ENCODE peak calls at places on chromosomes 13 and 19, in ten cellular contexts. One of them, this sample, is unnamed.

GRCh38 chr19:18340237-18340989 is at the start of gene PGPEP1:
- DNase-seq in kidney: peak; percentile 86
- DNase-seq in CD8-positive, alpha-beta memory T cell: peak; percentile 50
- DNase-seq in PC-3: peak; percentile 67
- DNase-seq in adrenal gland: peak; percentile 67
- DNase-seq in tibial nerve: peak; percentile 40
- DNase-seq in lower lobe of right lung: peak; percentile 85
- DNase-seq in uterus: peak; percentile 52
- DNase-seq in cardiac muscle cell: peak; percentile 77
- DNase-seq in stomach: peak; percentile 80
- DNase-seq in this sample: peak; percentile 75

GRCh38 chr13:95858286-95859075 is 181.5 kb downstream of the DNAJC3 start:
- DNase-seq in kidney: no peak
- DNase-seq in CD8-positive, alpha-beta memory T cell: no peak
- DNase-seq in PC-3: peak; percentile 7
- DNase-seq in adrenal gland: no peak
- DNase-seq in tibial nerve: no peak
- DNase-seq in lower lobe of right lung: no peak
- DNase-seq in uterus: no peak
- DNase-seq in cardiac muscle cell: no peak
- DNase-seq in stomach: no peak
- DNase-seq in this sample: no peak

GRCh38 chr13:60016229-60016628 is 147.5 kb downstream of the DIAPH3 start:
- DNase-seq in kidney: no peak
- DNase-seq in CD8-positive, alpha-beta memory T cell: no peak
- DNase-seq in PC-3: no peak
- DNase-seq in adrenal gland: no peak
- DNase-seq in tibial nerve: no peak
- DNase-seq in lower lobe of right lung: no peak
- DNase-seq in uterus: no peak
- DNase-seq in cardiac muscle cell: no peak
- DNase-seq in stomach: no peak
- DNase-seq in this sample: no peak

GRCh38 chr13:25440081-25440480 is 68.3 kb downstream of the ATP8A2 start:
- DNase-seq in kidney: no peak
- DNase-seq in CD8-positive, alpha-beta memory T cell: no peak
- DNase-seq in PC-3: no peak
- DNase-seq in adrenal gland: no peak
- DNase-seq in tibial nerve: no peak
- DNase-seq in lower lobe of right lung: no peak
- DNase-seq in uterus: no peak
- DNase-seq in cardiac muscle cell: no peak
- DNase-seq in stomach: no peak
- DNase-seq in this sample: no peak

GRCh38 chr13:42992585-42993122 is 613 bp upstream of the EPSTI1 start:
- DNase-seq in kidney: no peak
- DNase-seq in CD8-positive, alpha-beta memory T cell: no peak
- DNase-seq in PC-3: no peak
- DNase-seq in adrenal gland: no peak
- DNase-seq in tibial nerve: no peak
- DNase-seq in lower lobe of right lung: no peak
- DNase-seq in uterus: no peak
- DNase-seq in cardiac muscle cell: no peak
- DNase-seq in stomach: no peak
- DNase-seq in this sample: no peak

GRCh38 chr13:98834254-98834960 is 81.9 kb upstream of the SLC15A1 start:
- DNase-seq in kidney: no peak
- DNase-seq in CD8-positive, alpha-beta memory T cell: no peak
- DNase-seq in PC-3: no peak
- DNase-seq in adrenal gland: no peak
- DNase-seq in tibial nerve: no peak
- DNase-seq in lower lobe of right lung: no peak
- DNase-seq in uterus: no peak
- DNase-seq in cardiac muscle cell: no peak
- DNase-seq in stomach: no peak
- DNase-seq in this sample: no peak

GRCh38 chr19:18657590-18658365 is 20.9 kb downstream of the KLHL26 start:
- DNase-seq in kidney: peak; percentile 88
- DNase-seq in CD8-positive, alpha-beta memory T cell: no peak
- DNase-seq in PC-3: no peak
- DNase-seq in adrenal gland: peak; percentile 51
- DNase-seq in tibial nerve: peak; percentile 52
- DNase-seq in lower lobe of right lung: no peak
- DNase-seq in uterus: peak; percentile 80
- DNase-seq in cardiac muscle cell: no peak
- DNase-seq in stomach: no peak
- DNase-seq in this sample: peak; percentile 90

GRCh38 chr19:6678690-6679109 is 8.7 kb upstream of the TNFSF14 start:
- DNase-seq in kidney: peak; percentile 6
- DNase-seq in CD8-positive, alpha-beta memory T cell: no peak
- DNase-seq in PC-3: peak; percentile 79
- DNase-seq in adrenal gland: no peak
- DNase-seq in tibial nerve: no peak
- DNase-seq in lower lobe of right lung: no peak
- DNase-seq in uterus: no peak
- DNase-seq in cardiac muscle cell: no peak
- DNase-seq in stomach: no peak
- DNase-seq in this sample: no peak

GRCh38 chr19:7515471-7516226 is at the start of gene ZNF358:
- DNase-seq in kidney: peak; percentile 92
- DNase-seq in CD8-positive, alpha-beta memory T cell: peak; percentile 31
- DNase-seq in PC-3: peak; percentile 69
- DNase-seq in adrenal gland: peak; percentile 79
- DNase-seq in tibial nerve: peak; percentile 43
- DNase-seq in lower lobe of right lung: peak; percentile 85
- DNase-seq in uterus: peak; percentile 61
- DNase-seq in cardiac muscle cell: peak; percentile 90
- DNase-seq in stomach: peak; percentile 78
- DNase-seq in this sample: peak; percentile 88

GRCh38 chr19:1789282-1790020 is 22.6 kb downstream of the ATP8B3 start:
- DNase-seq in kidney: no peak
- DNase-seq in CD8-positive, alpha-beta memory T cell: no peak
- DNase-seq in PC-3: peak; percentile 14
- DNase-seq in adrenal gland: no peak
- DNase-seq in tibial nerve: no peak
- DNase-seq in lower lobe of right lung: no peak
- DNase-seq in uterus: no peak
- DNase-seq in cardiac muscle cell: peak; percentile 33
- DNase-seq in stomach: no peak
- DNase-seq in this sample: no peak

GRCh38 chr13:113010510-113010865 is 41.5 kb downstream of the MCF2L start:
- DNase-seq in kidney: peak; percentile 69
- DNase-seq in CD8-positive, alpha-beta memory T cell: no peak
- DNase-seq in PC-3: no peak
- DNase-seq in adrenal gland: no peak
- DNase-seq in tibial nerve: no peak
- DNase-seq in lower lobe of right lung: no peak
- DNase-seq in uterus: no peak
- DNase-seq in cardiac muscle cell: no peak
- DNase-seq in stomach: no peak
- DNase-seq in this sample: no peak

GRCh38 chr13:113006660-113007059 is 37.6 kb downstream of the MCF2L start:
- DNase-seq in kidney: peak; percentile 71
- DNase-seq in CD8-positive, alpha-beta memory T cell: no peak
- DNase-seq in PC-3: no peak
- DNase-seq in adrenal gland: no peak
- DNase-seq in tibial nerve: no peak
- DNase-seq in lower lobe of right lung: no peak
- DNase-seq in uterus: no peak
- DNase-seq in cardiac muscle cell: no peak
- DNase-seq in stomach: no peak
- DNase-seq in this sample: no peak

GRCh38 chr13:113008841-113009240 is 39.8 kb downstream of the MCF2L start:
- DNase-seq in kidney: peak; percentile 64
- DNase-seq in CD8-positive, alpha-beta memory T cell: no peak
- DNase-seq in PC-3: no peak
- DNase-seq in adrenal gland: no peak
- DNase-seq in tibial nerve: no peak
- DNase-seq in lower lobe of right lung: no peak
- DNase-seq in uterus: no peak
- DNase-seq in cardiac muscle cell: no peak
- DNase-seq in stomach: no peak
- DNase-seq in this sample: no peak

GRCh38 chr13:113013303-113013702 is 44.3 kb downstream of the MCF2L start:
- DNase-seq in kidney: peak; percentile 71
- DNase-seq in CD8-positive, alpha-beta memory T cell: no peak
- DNase-seq in PC-3: peak; percentile 75
- DNase-seq in adrenal gland: no peak
- DNase-seq in tibial nerve: no peak
- DNase-seq in lower lobe of right lung: peak; percentile 45
- DNase-seq in uterus: no peak
- DNase-seq in cardiac muscle cell: no peak
- DNase-seq in stomach: peak; percentile 72
- DNase-seq in this sample: no peak

DNA sequence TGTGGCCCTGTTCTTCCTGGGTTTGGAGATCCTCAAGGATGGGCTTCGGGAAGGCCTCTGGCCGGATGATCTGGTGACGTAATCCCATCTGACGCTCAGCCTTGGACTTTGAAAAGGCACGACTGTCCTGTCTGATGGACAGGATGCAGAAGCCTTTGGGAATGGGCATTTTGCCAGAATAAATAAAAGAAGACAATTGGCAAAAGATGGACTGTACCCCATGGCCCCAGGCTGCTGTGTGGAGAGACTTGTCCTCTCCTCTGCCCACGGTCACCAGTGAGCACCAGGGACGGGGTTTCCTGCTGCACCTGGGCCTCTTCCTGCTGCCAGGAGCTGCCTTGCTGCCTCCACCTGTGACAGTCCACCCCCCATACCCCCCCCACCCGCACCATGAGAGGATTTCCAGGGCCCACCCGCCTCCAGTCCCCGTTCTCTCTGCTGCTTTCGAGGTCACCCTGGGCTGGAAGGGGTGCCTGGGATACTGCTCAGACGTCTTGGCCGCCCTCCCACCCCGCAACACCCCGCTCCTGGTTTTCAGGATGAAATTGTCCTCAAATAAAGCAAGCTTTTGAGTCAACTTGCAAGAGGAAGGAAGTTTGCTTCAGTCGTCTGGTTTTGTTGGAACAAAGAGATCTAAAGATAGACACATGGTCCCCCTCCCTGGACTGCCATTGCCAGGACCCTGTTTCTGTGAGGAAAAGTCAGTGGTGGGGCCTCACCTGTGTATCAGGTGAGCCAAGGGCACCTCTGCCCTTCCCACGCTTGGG is 40.9 kb downstream of the MCF2L start:
- DNase-seq in kidney: no peak
- DNase-seq in CD8-positive, alpha-beta memory T cell: no peak
- DNase-seq in PC-3: no peak
- DNase-seq in adrenal gland: peak; percentile 32
- DNase-seq in tibial nerve: no peak
- DNase-seq in lower lobe of right lung: no peak
- DNase-seq in uterus: no peak
- DNase-seq in cardiac muscle cell: no peak
- DNase-seq in stomach: no peak
- DNase-seq in this sample: no peak
- H3K4me1 ChIP-seq in kidney: no peaks in the 10 kb centered on the region
- H3K4me1 ChIP-seq in CD8-positive, alpha-beta memory T cell: peaks cover 13% of the 10 kb centered on the region
- H3K4me1 ChIP-seq in PC-3: peaks cover 19% of the 10 kb centered on the region
- H3K4me1 ChIP-seq in adrenal gland: no peaks in the 10 kb centered on the region
- H3K4me1 ChIP-seq in tibial nerve: no peaks in the 10 kb centered on the region
- H3K4me1 ChIP-seq in lower lobe of right lung: no peaks in the 10 kb centered on the region
- H3K4me1 ChIP-seq in uterus: no peaks in the 10 kb centered on the region
- H3K4me1 ChIP-seq in cardiac muscle cell: no peaks in the 10 kb centered on the region
- H3K4me1 ChIP-seq in stomach: peaks cover 25% of the 10 kb centered on the region
- H3K4me1 ChIP-seq in this sample: no peaks in the 10 kb centered on the region

GRCh38 chr19:47779524-47780214 is 1.2 kb downstream of the SELENOW start:
- DNase-seq in kidney: no peak
- DNase-seq in CD8-positive, alpha-beta memory T cell: no peak
- DNase-seq in PC-3: no peak
- DNase-seq in adrenal gland: no peak
- DNase-seq in tibial nerve: peak; percentile 30
- DNase-seq in lower lobe of right lung: no peak
- DNase-seq in uterus: peak; percentile 68
- DNase-seq in cardiac muscle cell: peak; percentile 94
- DNase-seq in stomach: peak; percentile 58
- DNase-seq in this sample: peak; percentile 84
- H3K36me3 ChIP-seq in kidney: peaks cover 11% of the 10 kb centered on the region
- H3K36me3 ChIP-seq in CD8-positive, alpha-beta memory T cell: peaks cover 5% of the 10 kb centered on the region
- H3K36me3 ChIP-seq in PC-3: peaks cover 8% of the 10 kb centered on the region
- H3K36me3 ChIP-seq in adrenal gland: no peaks in the 10 kb centered on the region
- H3K36me3 ChIP-seq in tibial nerve: peaks cover 7% of the 10 kb centered on the region
- H3K36me3 ChIP-seq in lower lobe of right lung: peaks cover 38% of the 10 kb centered on the region
- H3K36me3 ChIP-seq in uterus: no peaks in the 10 kb centered on the region
- H3K36me3 ChIP-seq in cardiac muscle cell: peaks cover 37% of the 10 kb centered on the region
- H3K36me3 ChIP-seq in stomach: peaks cover 41% of the 10 kb centered on the region
- H3K36me3 ChIP-seq in this sample: peaks cover 39% of the 10 kb centered on the region

GRCh38 chr13:41496420-41497234 is 39.3 kb downstream of the RGCC start:
- DNase-seq in kidney: no peak
- DNase-seq in CD8-positive, alpha-beta memory T cell: no peak
- DNase-seq in PC-3: no peak
- DNase-seq in adrenal gland: no peak
- DNase-seq in tibial nerve: no peak
- DNase-seq in lower lobe of right lung: no peak
- DNase-seq in uterus: no peak
- DNase-seq in cardiac muscle cell: no peak
- DNase-seq in stomach: no peak
- DNase-seq in this sample: no peak
- H3K4me1 ChIP-seq in kidney: no peaks in the 10 kb centered on the region
- H3K4me1 ChIP-seq in CD8-positive, alpha-beta memory T cell: peaks cover 75% of the 10 kb centered on the region
- H3K4me1 ChIP-seq in PC-3: peaks cover 8% of the 10 kb centered on the region
- H3K4me1 ChIP-seq in adrenal gland: no peaks in the 10 kb centered on the region
- H3K4me1 ChIP-seq in tibial nerve: peaks cover 16% of the 10 kb centered on the region
- H3K4me1 ChIP-seq in lower lobe of right lung: peaks cover 31% of the 10 kb centered on the region
- H3K4me1 ChIP-seq in uterus: no peaks in the 10 kb centered on the region
- H3K4me1 ChIP-seq in cardiac muscle cell: peaks cover 8% of the 10 kb centered on the region
- H3K4me1 ChIP-seq in stomach: peaks cover 24% of the 10 kb centered on the region
- H3K4me1 ChIP-seq in this sample: peaks cover 41% of the 10 kb centered on the region

DNA sequence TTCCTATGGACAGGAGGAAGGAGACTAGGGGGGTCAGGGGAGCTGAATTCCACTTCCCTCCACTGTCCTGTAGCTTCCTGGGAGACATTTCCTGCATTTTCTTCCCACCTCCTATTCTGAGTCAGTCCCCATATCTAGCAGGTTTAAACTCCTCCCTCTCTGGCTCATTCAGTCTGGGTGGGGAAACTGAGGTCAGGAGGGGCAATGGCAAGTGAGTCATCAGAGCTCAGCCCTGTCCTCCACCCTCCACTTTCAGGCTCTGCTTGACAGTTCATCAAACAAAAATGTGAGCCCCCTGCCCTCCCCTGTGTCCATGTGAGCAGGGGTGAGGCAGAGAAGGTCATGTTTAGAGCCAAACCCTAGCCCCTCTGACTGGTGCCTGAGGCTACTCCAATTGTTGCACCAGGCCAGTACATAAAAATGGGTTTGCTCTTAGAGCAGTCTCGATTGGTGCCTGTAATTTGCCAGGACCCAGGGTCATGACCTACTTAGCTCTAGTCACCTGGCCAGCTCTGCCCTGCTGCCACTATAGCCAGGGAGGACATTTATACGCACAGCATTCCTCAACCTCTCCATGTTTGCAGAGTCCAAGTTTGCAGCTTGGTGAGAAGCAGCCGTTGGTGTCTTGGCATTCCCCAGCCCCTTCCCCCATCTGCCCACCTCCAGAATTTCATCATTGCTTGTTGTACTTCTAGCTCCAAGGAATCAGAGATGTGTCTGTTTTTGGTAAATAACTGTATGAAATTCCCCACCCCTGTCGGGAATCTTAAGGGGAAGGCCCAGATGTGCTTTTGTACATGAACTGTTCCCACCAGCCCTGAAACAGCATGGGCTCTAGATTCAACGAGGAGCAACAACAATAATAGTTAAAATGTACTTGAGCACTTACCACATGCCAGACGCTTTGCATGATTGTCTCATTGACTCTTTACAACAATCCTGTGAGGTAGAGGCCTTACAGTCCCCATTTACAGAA is 20.7 kb downstream of the SAMD4B start:
- DNase-seq in kidney: no peak
- DNase-seq in CD8-positive, alpha-beta memory T cell: no peak
- DNase-seq in PC-3: peak; percentile 4
- DNase-seq in adrenal gland: peak; percentile 37
- DNase-seq in tibial nerve: no peak
- DNase-seq in lower lobe of right lung: no peak
- DNase-seq in uterus: no peak
- DNase-seq in cardiac muscle cell: no peak
- DNase-seq in stomach: no peak
- DNase-seq in this sample: no peak
- H3K36me3 ChIP-seq in kidney: peaks cover 34% of the 10 kb centered on the region
- H3K36me3 ChIP-seq in CD8-positive, alpha-beta memory T cell: peaks cover 12% of the 10 kb centered on the region
- H3K36me3 ChIP-seq in PC-3: no peaks in the 10 kb centered on the region
- H3K36me3 ChIP-seq in adrenal gland: no peaks in the 10 kb centered on the region
- H3K36me3 ChIP-seq in tibial nerve: no peaks in the 10 kb centered on the region
- H3K36me3 ChIP-seq in lower lobe of right lung: peaks cover 92% of the 10 kb centered on the region
- H3K36me3 ChIP-seq in uterus: no peaks in the 10 kb centered on the region
- H3K36me3 ChIP-seq in cardiac muscle cell: peaks cover 33% of the 10 kb centered on the region
- H3K36me3 ChIP-seq in stomach: peaks cover 96% of the 10 kb centered on the region
- H3K36me3 ChIP-seq in this sample: peaks cover 58% of the 10 kb centered on the region

This sample was measured in ascending aorta.